ENCODE peak calls at places on chromosomes 11 and 22, in nine cellular contexts. F is A549; L is uterus; D is GM04503; H is Daoy; I is ecto neural progenitor cell; T is activated CD4-positive, alpha-beta T cell treated with anti-CD3 and anti-CD28 coated beads for 24 hours; S is fibroblast of pulmonary artery; G is BJ. W is an unnamed sample.
A peak's percentile ranks its signal among the peaks of the same experiment; 100 is the strongest.

GRCh38 chr22:34645375-34645774 is 420.6 kb upstream of the ISX start:
- DNase-seq in F (no peak), L (no peak), D (no peak), H (no peak), I (no peak), T (no peak), S (no peak), G (no peak), W (no peak)

GRCh38 chr11:3205261-3206127 is 13.1 kb downstream of the MRGPRG start:
- DNase-seq in F (no peak), L (no peak), D (no peak), H (no peak), I (no peak), T (no peak), S (peak; percentile 17), G (no peak), W (peak; percentile 40)

GRCh38 chr11:116969694-116970093 is 128.5 kb downstream of the SIK3 start:
- DNase-seq in F (no peak), L (no peak), D (no peak), H (no peak), I (no peak), T (no peak), S (no peak), G (no peak), W (no peak)

GRCh38 chr11:11580012-11580411 is 41.8 kb downstream of the GALNT18 start:
- DNase-seq in F (no peak), L (no peak), D (no peak), H (no peak), I (peak; percentile 22), T (no peak), S (no peak), G (no peak), W (no peak)

GRCh38 chr22:48889887-48890692 is 937.6 kb downstream of the BRD1 start:
- DNase-seq in F (no peak), L (no peak), D (no peak), H (no peak), I (peak; percentile 41), T (no peak), S (no peak), G (no peak), W (no peak)

GRCh38 chr11:47607380-47607779 is 13.2 kb upstream of the C1QTNF4 start:
- DNase-seq in F (no peak), L (peak; percentile 69), D (peak; percentile 77), H (peak; percentile 66), I (no peak), T (no peak), S (peak; percentile 89), G (peak; percentile 83), W (peak; percentile 94)

GRCh38 chr22:37237371-37238268 is 6.4 kb downstream of the RAC2 start:
- DNase-seq in F (no peak), L (no peak), D (no peak), H (peak; percentile 37), I (no peak), T (no peak), S (no peak), G (no peak), W (no peak)

GRCh38 chr22:41800348-41801146 is at the start of gene CCDC134:
- DNase-seq in F (peak; percentile 82), L (peak; percentile 90), D (peak; percentile 21), H (peak; percentile 97), I (peak; percentile 93), T (peak; percentile 82), S (peak; percentile 77), G (no peak), W (peak; percentile 72)

GRCh38 chr11:34921156-34921555 is 4.7 kb downstream of the PDHX start:
- DNase-seq in F (no peak), L (no peak), D (no peak), H (no peak), I (no peak), T (no peak), S (no peak), G (no peak), W (no peak)